ENCODE peak calls at places on chromosomes 3 and 15, in six cellular contexts. One of them, this sample, is unnamed.

GRCh38 chr3:123153124-123153523 is 48.6 kb upstream of the SEC22A start:
- DNase-seq in neural crest cell: no peak
- DNase-seq in stomach: no peak
- DNase-seq in T-helper 2 cell: no peak
- DNase-seq in NCI-H510A: no peak
- DNase-seq in mammary epithelial cell: no peak
- DNase-seq in this sample: no peak

GRCh38 chr15:78360426-78360825 is 20.3 kb downstream of the CRABP1 start:
- DNase-seq in neural crest cell: no peak
- DNase-seq in T-helper 2 cell: no peak
- DNase-seq in stomach: no peak
- DNase-seq in mammary epithelial cell: no peak
- DNase-seq in NCI-H510A: no peak
- DNase-seq in this sample: peak

GRCh38 chr3:41808152-41808551 is 153.8 kb downstream of the ULK4 start:
- DNase-seq in mammary epithelial cell: peak
- DNase-seq in NCI-H510A: no peak
- DNase-seq in T-helper 2 cell: no peak
- DNase-seq in neural crest cell: no peak
- DNase-seq in stomach: no peak
- DNase-seq in this sample: no peak

GRCh38 chr15:80418892-80419537 is 14.8 kb downstream of the ARNT2 start:
- DNase-seq in neural crest cell: peak
- DNase-seq in mammary epithelial cell: peak
- DNase-seq in stomach: no peak
- DNase-seq in T-helper 2 cell: peak
- DNase-seq in NCI-H510A: no peak
- DNase-seq in this sample: peak

GRCh38 chr15:74175271-74176191 is 2.0 kb downstream of the ISLR start:
- DNase-seq in T-helper 2 cell: no peak
- DNase-seq in stomach: no peak
- DNase-seq in NCI-H510A: no peak
- DNase-seq in neural crest cell: no peak
- DNase-seq in mammary epithelial cell: no peak
- DNase-seq in this sample: peak

GRCh38 chr3:190848891-190849290 is 13.6 kb downstream of the GMNC start:
- DNase-seq in mammary epithelial cell: no peak
- DNase-seq in neural crest cell: no peak
- DNase-seq in NCI-H510A: no peak
- DNase-seq in T-helper 2 cell: no peak
- DNase-seq in stomach: no peak
- DNase-seq in this sample: no peak

GRCh38 chr3:119294402-119294888 is 262 bp downstream of the ARHGAP31 start:
- DNase-seq in stomach: peak
- DNase-seq in T-helper 2 cell: peak
- DNase-seq in mammary epithelial cell: no peak
- DNase-seq in NCI-H510A: no peak
- DNase-seq in neural crest cell: peak
- DNase-seq in this sample: no peak

GRCh38 chr3:183560607-183561006 is 5.1 kb upstream of the KLHL6 start:
- DNase-seq in neural crest cell: no peak
- DNase-seq in T-helper 2 cell: peak
- DNase-seq in mammary epithelial cell: peak
- DNase-seq in NCI-H510A: no peak
- DNase-seq in stomach: no peak
- DNase-seq in this sample: no peak

GRCh38 chr15:69555080-69555479 is 102.5 kb downstream of the RPLP1 start:
- DNase-seq in neural crest cell: no peak
- DNase-seq in T-helper 2 cell: no peak
- DNase-seq in stomach: no peak
- DNase-seq in NCI-H510A: no peak
- DNase-seq in mammary epithelial cell: no peak
- DNase-seq in this sample: no peak

GRCh38 chr15:42286445-42287029 is 13.3 kb upstream of the TMEM87A start:
- DNase-seq in neural crest cell: no peak
- DNase-seq in NCI-H510A: no peak
- DNase-seq in mammary epithelial cell: no peak
- DNase-seq in T-helper 2 cell: no peak
- DNase-seq in stomach: no peak
- DNase-seq in this sample: no peak

GRCh38 chr15:45645026-45645980 is 10.5 kb downstream of the SQOR start:
- DNase-seq in T-helper 2 cell: peak
- DNase-seq in NCI-H510A: no peak
- DNase-seq in neural crest cell: no peak
- DNase-seq in stomach: no peak
- DNase-seq in mammary epithelial cell: peak
- DNase-seq in this sample: no peak

GRCh38 chr3:12425850-12426579 is 58.3 kb upstream of the TSEN2 start:
- DNase-seq in mammary epithelial cell: no peak
- DNase-seq in T-helper 2 cell: peak
- DNase-seq in neural crest cell: no peak
- DNase-seq in NCI-H510A: no peak
- DNase-seq in stomach: no peak
- DNase-seq in this sample: peak

GRCh38 chr3:158791259-158791920 is 10.5 kb upstream of the MFSD1 start:
- DNase-seq in T-helper 2 cell: peak
- DNase-seq in stomach: no peak
- DNase-seq in mammary epithelial cell: peak
- DNase-seq in neural crest cell: no peak
- DNase-seq in NCI-H510A: no peak
- DNase-seq in this sample: peak

GRCh38 chr15:98800437-98801233 is 152.3 kb downstream of the IGF1R start:
- DNase-seq in stomach: peak
- DNase-seq in mammary epithelial cell: peak
- DNase-seq in NCI-H510A: no peak
- DNase-seq in neural crest cell: peak
- DNase-seq in T-helper 2 cell: no peak
- DNase-seq in this sample: peak

GRCh38 chr3:20873235-20873634 is 687.2 kb upstream of the SGO1 start:
- DNase-seq in neural crest cell: no peak
- DNase-seq in stomach: no peak
- DNase-seq in T-helper 2 cell: no peak
- DNase-seq in mammary epithelial cell: no peak
- DNase-seq in NCI-H510A: no peak
- DNase-seq in this sample: no peak

GRCh38 chr3:107367353-107367752 is 9.9 kb upstream of the CCDC54 start:
- DNase-seq in NCI-H510A: no peak
- DNase-seq in T-helper 2 cell: peak
- DNase-seq in stomach: no peak
- DNase-seq in neural crest cell: no peak
- DNase-seq in mammary epithelial cell: peak
- DNase-seq in this sample: no peak

GRCh38 chr3:49910409-49911123 is 6.9 kb upstream of the MST1R start:
- DNase-seq in neural crest cell: no peak
- DNase-seq in stomach: no peak
- DNase-seq in NCI-H510A: no peak
- DNase-seq in mammary epithelial cell: no peak
- DNase-seq in T-helper 2 cell: no peak
- DNase-seq in this sample: peak

GRCh38 chr15:49718234-49718633 is 97.4 kb downstream of the DTWD1 start:
- DNase-seq in stomach: no peak
- DNase-seq in neural crest cell: no peak
- DNase-seq in mammary epithelial cell: no peak
- DNase-seq in T-helper 2 cell: no peak
- DNase-seq in NCI-H510A: no peak
- DNase-seq in this sample: no peak

GRCh38 chr3:14345496-14346150 is 56.8 kb upstream of the SLC6A6 start:
- DNase-seq in mammary epithelial cell: peak
- DNase-seq in stomach: no peak
- DNase-seq in T-helper 2 cell: no peak
- DNase-seq in NCI-H510A: no peak
- DNase-seq in neural crest cell: no peak
- DNase-seq in this sample: no peak

GRCh38 chr3:53166781-53167291 is 5.8 kb downstream of the PRKCD start:
- DNase-seq in stomach: peak
- DNase-seq in mammary epithelial cell: peak
- DNase-seq in neural crest cell: no peak
- DNase-seq in T-helper 2 cell: no peak
- DNase-seq in NCI-H510A: no peak
- DNase-seq in this sample: no peak

GRCh38 chr15:28106294-28107110 is 7.4 kb upstream of the OCA2 start:
- DNase-seq in NCI-H510A: no peak
- DNase-seq in mammary epithelial cell: no peak
- DNase-seq in stomach: no peak
- DNase-seq in neural crest cell: no peak
- DNase-seq in T-helper 2 cell: peak
- DNase-seq in this sample: peak

GRCh38 chr3:64224826-64225606 is at the start of gene PRICKLE2:
- DNase-seq in stomach: peak
- DNase-seq in neural crest cell: peak
- DNase-seq in T-helper 2 cell: peak
- DNase-seq in mammary epithelial cell: peak
- DNase-seq in NCI-H510A: no peak
- DNase-seq in this sample: no peak

GRCh38 chr15:94026458-94026967 is 204.8 kb upstream of the MCTP2 start:
- DNase-seq in NCI-H510A: no peak
- DNase-seq in mammary epithelial cell: peak
- DNase-seq in neural crest cell: no peak
- DNase-seq in T-helper 2 cell: no peak
- DNase-seq in stomach: no peak
- DNase-seq in this sample: no peak

GRCh38 chr3:23303601-23304217 is 100.6 kb downstream of the UBE2E2 start:
- DNase-seq in mammary epithelial cell: no peak
- DNase-seq in stomach: no peak
- DNase-seq in T-helper 2 cell: no peak
- DNase-seq in neural crest cell: no peak
- DNase-seq in NCI-H510A: no peak
- DNase-seq in this sample: no peak

GRCh38 chr3:45249391-45249790 is 23.3 kb upstream of the TMEM158 start:
- DNase-seq in mammary epithelial cell: no peak
- DNase-seq in stomach: no peak
- DNase-seq in T-helper 2 cell: no peak
- DNase-seq in NCI-H510A: no peak
- DNase-seq in neural crest cell: no peak
- DNase-seq in this sample: no peak

GRCh38 chr15:48520376-48521155 is 124.9 kb downstream of the FBN1 start:
- DNase-seq in stomach: no peak
- DNase-seq in neural crest cell: no peak
- DNase-seq in NCI-H510A: no peak
- DNase-seq in mammary epithelial cell: no peak
- DNase-seq in T-helper 2 cell: no peak
- DNase-seq in this sample: no peak

GRCh38 chr3:71271616-71272015 is 311.9 kb downstream of the FOXP1 start:
- DNase-seq in stomach: no peak
- DNase-seq in neural crest cell: no peak
- DNase-seq in NCI-H510A: no peak
- DNase-seq in mammary epithelial cell: no peak
- DNase-seq in T-helper 2 cell: no peak
- DNase-seq in this sample: no peak

GRCh38 chr3:72274511-72275295 is 489.8 kb upstream of the PROK2 start:
- DNase-seq in NCI-H510A: no peak
- DNase-seq in T-helper 2 cell: peak
- DNase-seq in stomach: peak
- DNase-seq in neural crest cell: no peak
- DNase-seq in mammary epithelial cell: no peak
- DNase-seq in this sample: no peak

GRCh38 chr15:79308874-79309273 is 2.0 kb upstream of the TMED3 start:
- DNase-seq in neural crest cell: no peak
- DNase-seq in T-helper 2 cell: no peak
- DNase-seq in NCI-H510A: no peak
- DNase-seq in mammary epithelial cell: no peak
- DNase-seq in stomach: no peak
- DNase-seq in this sample: no peak

GRCh38 chr3:109553573-109554371 is 216.4 kb upstream of the DPPA4 start:
- DNase-seq in neural crest cell: no peak
- DNase-seq in T-helper 2 cell: no peak
- DNase-seq in stomach: no peak
- DNase-seq in mammary epithelial cell: peak
- DNase-seq in NCI-H510A: no peak
- DNase-seq in this sample: no peak

GRCh38 chr3:81581966-81582599 is 179.4 kb downstream of the GBE1 start:
- DNase-seq in T-helper 2 cell: peak
- DNase-seq in NCI-H510A: no peak
- DNase-seq in stomach: peak
- DNase-seq in neural crest cell: peak
- DNase-seq in mammary epithelial cell: peak
- DNase-seq in this sample: peak

GRCh38 chr3:58234516-58234931 is 3.1 kb upstream of the ABHD6 start:
- DNase-seq in T-helper 2 cell: no peak
- DNase-seq in NCI-H510A: no peak
- DNase-seq in mammary epithelial cell: peak
- DNase-seq in neural crest cell: no peak
- DNase-seq in stomach: no peak
- DNase-seq in this sample: no peak

GRCh38 chr3:183513046-183513706 is 42.3 kb downstream of the KLHL6 start:
- DNase-seq in NCI-H510A: no peak
- DNase-seq in mammary epithelial cell: no peak
- DNase-seq in T-helper 2 cell: peak
- DNase-seq in stomach: no peak
- DNase-seq in neural crest cell: no peak
- DNase-seq in this sample: no peak

GRCh38 chr15:89338036-89338435 is 3.4 kb upstream of the POLG start:
- DNase-seq in T-helper 2 cell: no peak
- DNase-seq in mammary epithelial cell: no peak
- DNase-seq in stomach: no peak
- DNase-seq in neural crest cell: no peak
- DNase-seq in NCI-H510A: no peak
- DNase-seq in this sample: no peak

GRCh38 chr3:50978991-50979667 is 304.4 kb downstream of the DOCK3 start:
- DNase-seq in T-helper 2 cell: no peak
- DNase-seq in NCI-H510A: peak
- DNase-seq in mammary epithelial cell: no peak
- DNase-seq in stomach: no peak
- DNase-seq in neural crest cell: no peak
- DNase-seq in this sample: no peak

GRCh38 chr3:122921791-122922651 is 105.5 kb downstream of the SEMA5B start:
- DNase-seq in T-helper 2 cell: peak
- DNase-seq in mammary epithelial cell: no peak
- DNase-seq in NCI-H510A: no peak
- DNase-seq in neural crest cell: no peak
- DNase-seq in stomach: no peak
- DNase-seq in this sample: no peak

GRCh38 chr15:40844543-40844981 is 714 bp downstream of the SPINT1 start:
- DNase-seq in NCI-H510A: no peak
- DNase-seq in stomach: peak
- DNase-seq in T-helper 2 cell: peak
- DNase-seq in neural crest cell: no peak
- DNase-seq in mammary epithelial cell: no peak
- DNase-seq in this sample: peak

This sample was measured in SK-N-SH.